ENCODE peak calls at places on chromosomes 4 and X, in eight cellular contexts. One of them, this sample, is unnamed.

GRCh38 chr4:186137193-186137792 is 32.8 kb downstream of the FAM149A start:
- DNase-seq in esophagus squamous epithelium: no peak
- DNase-seq in CD8-positive, alpha-beta T cell: no peak
- DNase-seq in suprapubic skin: no peak
- DNase-seq in upper lobe of right lung: no peak
- DNase-seq in kidney: no peak
- DNase-seq in NB4: peak
- DNase-seq in gastrocnemius medialis: no peak
- DNase-seq in this sample: no peak

GRCh38 chrX:120238947-120239346 is 11.7 kb upstream of the ZBTB33 start:
- DNase-seq in esophagus squamous epithelium: no peak
- DNase-seq in CD8-positive, alpha-beta T cell: no peak
- DNase-seq in suprapubic skin: no peak
- DNase-seq in upper lobe of right lung: no peak
- DNase-seq in kidney: no peak
- DNase-seq in NB4: no peak
- DNase-seq in gastrocnemius medialis: no peak
- DNase-seq in this sample: no peak

GRCh38 chr4:71607780-71608673 is 175.9 kb downstream of the GC start:
- DNase-seq in esophagus squamous epithelium: no peak
- DNase-seq in CD8-positive, alpha-beta T cell: no peak
- DNase-seq in suprapubic skin: no peak
- DNase-seq in upper lobe of right lung: no peak
- DNase-seq in kidney: no peak
- DNase-seq in NB4: no peak
- DNase-seq in gastrocnemius medialis: no peak
- DNase-seq in this sample: no peak

GRCh38 chrX:137945470-137945869 is 379.5 kb downstream of the ZIC3 start:
- DNase-seq in esophagus squamous epithelium: no peak
- DNase-seq in CD8-positive, alpha-beta T cell: no peak
- DNase-seq in suprapubic skin: no peak
- DNase-seq in upper lobe of right lung: no peak
- DNase-seq in kidney: no peak
- DNase-seq in NB4: no peak
- DNase-seq in gastrocnemius medialis: no peak
- DNase-seq in this sample: no peak

GRCh38 chrX:45200741-45201234 is at the start of gene DIPK2B:
- DNase-seq in esophagus squamous epithelium: no peak
- DNase-seq in CD8-positive, alpha-beta T cell: no peak
- DNase-seq in suprapubic skin: no peak
- DNase-seq in upper lobe of right lung: no peak
- DNase-seq in kidney: peak
- DNase-seq in NB4: no peak
- DNase-seq in gastrocnemius medialis: no peak
- DNase-seq in this sample: no peak

GRCh38 chr4:67928547-67928946 is 34.7 kb downstream of the TMPRSS11A start:
- DNase-seq in esophagus squamous epithelium: no peak
- DNase-seq in CD8-positive, alpha-beta T cell: no peak
- DNase-seq in suprapubic skin: no peak
- DNase-seq in upper lobe of right lung: no peak
- DNase-seq in kidney: no peak
- DNase-seq in NB4: peak
- DNase-seq in gastrocnemius medialis: no peak
- DNase-seq in this sample: no peak

GRCh38 chrX:149683966-149684730 is 27.7 kb upstream of the MAGEA11 start:
- DNase-seq in esophagus squamous epithelium: no peak
- DNase-seq in CD8-positive, alpha-beta T cell: no peak
- DNase-seq in suprapubic skin: no peak
- DNase-seq in upper lobe of right lung: no peak
- DNase-seq in kidney: no peak
- DNase-seq in NB4: no peak
- DNase-seq in gastrocnemius medialis: no peak
- DNase-seq in this sample: no peak

GRCh38 chr4:30586850-30587249 is 133.3 kb upstream of the PCDH7 start:
- DNase-seq in esophagus squamous epithelium: no peak
- DNase-seq in CD8-positive, alpha-beta T cell: no peak
- DNase-seq in suprapubic skin: no peak
- DNase-seq in upper lobe of right lung: peak
- DNase-seq in kidney: peak
- DNase-seq in NB4: no peak
- DNase-seq in gastrocnemius medialis: no peak
- DNase-seq in this sample: no peak

GRCh38 chrX:45850775-45851433 is 650.2 kb upstream of the DIPK2B start:
- DNase-seq in esophagus squamous epithelium: no peak
- DNase-seq in CD8-positive, alpha-beta T cell: no peak
- DNase-seq in suprapubic skin: no peak
- DNase-seq in upper lobe of right lung: peak
- DNase-seq in kidney: no peak
- DNase-seq in NB4: peak
- DNase-seq in gastrocnemius medialis: no peak
- DNase-seq in this sample: no peak

GRCh38 chr4:2843909-2844584 is 403 bp downstream of the ADD1 start:
- DNase-seq in esophagus squamous epithelium: no peak
- DNase-seq in CD8-positive, alpha-beta T cell: no peak
- DNase-seq in suprapubic skin: peak
- DNase-seq in upper lobe of right lung: peak
- DNase-seq in kidney: peak
- DNase-seq in NB4: peak
- DNase-seq in gastrocnemius medialis: peak
- DNase-seq in this sample: no peak

GRCh38 chr4:119151161-119151560 is 15.5 kb downstream of the MYOZ2 start:
- DNase-seq in esophagus squamous epithelium: no peak
- DNase-seq in CD8-positive, alpha-beta T cell: no peak
- DNase-seq in suprapubic skin: no peak
- DNase-seq in upper lobe of right lung: no peak
- DNase-seq in kidney: no peak
- DNase-seq in NB4: no peak
- DNase-seq in gastrocnemius medialis: no peak
- DNase-seq in this sample: no peak

GRCh38 chr4:171846232-171846631 is 33.0 kb downstream of the GALNTL6 start:
- DNase-seq in esophagus squamous epithelium: no peak
- DNase-seq in CD8-positive, alpha-beta T cell: no peak
- DNase-seq in suprapubic skin: no peak
- DNase-seq in upper lobe of right lung: no peak
- DNase-seq in kidney: no peak
- DNase-seq in NB4: peak
- DNase-seq in gastrocnemius medialis: no peak
- DNase-seq in this sample: no peak

GRCh38 chr4:95898226-95898625 is 58.3 kb downstream of the PDHA2 start:
- DNase-seq in esophagus squamous epithelium: no peak
- DNase-seq in CD8-positive, alpha-beta T cell: no peak
- DNase-seq in suprapubic skin: no peak
- DNase-seq in upper lobe of right lung: no peak
- DNase-seq in kidney: no peak
- DNase-seq in NB4: peak
- DNase-seq in gastrocnemius medialis: no peak
- DNase-seq in this sample: no peak

DNA sequence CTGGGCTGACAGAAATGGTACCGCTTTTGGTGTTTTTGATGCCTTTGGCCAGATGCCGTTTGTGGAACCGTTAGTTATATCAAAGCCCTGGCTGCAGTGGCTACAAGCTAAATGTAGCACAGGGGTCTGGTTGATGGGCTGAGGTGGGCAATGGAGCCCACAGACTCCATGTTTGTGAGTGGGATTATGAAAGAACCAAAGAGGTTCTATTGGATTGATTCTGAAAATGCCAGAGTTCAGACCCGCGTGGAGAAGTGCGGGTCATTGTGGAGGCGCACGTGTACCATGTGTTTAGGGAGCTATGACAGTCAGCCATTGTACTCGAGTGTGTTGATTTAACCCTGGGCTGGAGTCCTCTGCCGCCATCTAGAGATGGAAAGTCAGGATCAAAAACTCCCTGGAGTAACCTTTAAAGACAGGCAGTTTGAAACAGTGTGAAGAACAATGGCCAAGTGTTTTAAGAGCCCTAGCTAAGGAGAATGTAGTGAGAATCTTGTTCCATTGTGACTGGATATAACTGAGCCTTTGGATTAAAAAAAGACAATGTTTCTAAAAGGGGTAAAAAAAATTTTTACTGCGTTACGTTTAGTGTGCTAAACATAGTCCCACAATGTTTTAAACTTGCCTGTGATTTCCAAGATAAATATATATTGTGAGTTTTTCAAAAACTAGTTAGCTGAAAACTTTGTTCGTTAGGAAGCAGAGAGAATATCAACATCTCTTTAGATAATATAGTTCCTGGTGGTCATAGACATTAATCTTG is 12.7 kb downstream of the ART3 start:
- DNase-seq in esophagus squamous epithelium: no peak
- DNase-seq in CD8-positive, alpha-beta T cell: no peak
- DNase-seq in suprapubic skin: no peak
- DNase-seq in upper lobe of right lung: no peak
- DNase-seq in kidney: peak
- DNase-seq in NB4: peak
- DNase-seq in gastrocnemius medialis: peak
- DNase-seq in this sample: no peak
- TF ChIP-seq CTCF in esophagus squamous epithelium: no peak
- TF ChIP-seq CTCF in CD8-positive, alpha-beta T cell: no peak
- TF ChIP-seq CTCF in suprapubic skin: peak
- TF ChIP-seq CTCF in upper lobe of right lung: peak
- TF ChIP-seq CTCF in kidney: peak
- TF ChIP-seq CTCF in NB4: peak
- TF ChIP-seq CTCF in gastrocnemius medialis: peak
- TF ChIP-seq CTCF in this sample: peak

GRCh38 chrX:30887288-30887687 is 1.8 kb downstream of the TAB3 start:
- DNase-seq in esophagus squamous epithelium: no peak
- DNase-seq in CD8-positive, alpha-beta T cell: no peak
- DNase-seq in suprapubic skin: no peak
- DNase-seq in upper lobe of right lung: no peak
- DNase-seq in kidney: no peak
- DNase-seq in NB4: no peak
- DNase-seq in gastrocnemius medialis: no peak
- DNase-seq in this sample: no peak

GRCh38 chrX:30888526-30889146 is 418 bp downstream of the TAB3 start:
- DNase-seq in esophagus squamous epithelium: no peak
- DNase-seq in CD8-positive, alpha-beta T cell: peak
- DNase-seq in suprapubic skin: peak
- DNase-seq in upper lobe of right lung: no peak
- DNase-seq in kidney: no peak
- DNase-seq in NB4: no peak
- DNase-seq in gastrocnemius medialis: no peak
- DNase-seq in this sample: no peak

GRCh38 chrX:30889147-30890125 is at the start of gene TAB3:
- DNase-seq in esophagus squamous epithelium: peak
- DNase-seq in CD8-positive, alpha-beta T cell: peak
- DNase-seq in suprapubic skin: peak
- DNase-seq in upper lobe of right lung: peak
- DNase-seq in kidney: peak
- DNase-seq in NB4: peak
- DNase-seq in gastrocnemius medialis: peak
- DNase-seq in this sample: peak

GRCh38 chrX:30885136-30885535 is 3.9 kb downstream of the TAB3 start:
- DNase-seq in esophagus squamous epithelium: no peak
- DNase-seq in CD8-positive, alpha-beta T cell: no peak
- DNase-seq in suprapubic skin: no peak
- DNase-seq in upper lobe of right lung: no peak
- DNase-seq in kidney: no peak
- DNase-seq in NB4: no peak
- DNase-seq in gastrocnemius medialis: no peak
- DNase-seq in this sample: no peak

GRCh38 chrX:30887721-30888120 is 1.3 kb downstream of the TAB3 start:
- DNase-seq in esophagus squamous epithelium: no peak
- DNase-seq in CD8-positive, alpha-beta T cell: no peak
- DNase-seq in suprapubic skin: no peak
- DNase-seq in upper lobe of right lung: no peak
- DNase-seq in kidney: no peak
- DNase-seq in NB4: no peak
- DNase-seq in gastrocnemius medialis: no peak
- DNase-seq in this sample: no peak
- H3K4me3 ChIP-seq in esophagus squamous epithelium: peak
- H3K4me3 ChIP-seq in CD8-positive, alpha-beta T cell: no peak
- H3K4me3 ChIP-seq in suprapubic skin: peak
- H3K4me3 ChIP-seq in upper lobe of right lung: peak
- H3K4me3 ChIP-seq in kidney: peak
- H3K4me3 ChIP-seq in NB4: peak
- H3K4me3 ChIP-seq in gastrocnemius medialis: no peak
- H3K4me3 ChIP-seq in this sample: no peak

GRCh38 chrX:54788446-54788845 is 9.6 kb downstream of the ITIH6 start:
- DNase-seq in esophagus squamous epithelium: no peak
- DNase-seq in CD8-positive, alpha-beta T cell: no peak
- DNase-seq in suprapubic skin: no peak
- DNase-seq in upper lobe of right lung: no peak
- DNase-seq in kidney: no peak
- DNase-seq in NB4: no peak
- DNase-seq in gastrocnemius medialis: no peak
- DNase-seq in this sample: no peak

GRCh38 chrX:54785901-54786300 is 12.2 kb downstream of the ITIH6 start:
- DNase-seq in esophagus squamous epithelium: no peak
- DNase-seq in CD8-positive, alpha-beta T cell: no peak
- DNase-seq in suprapubic skin: no peak
- DNase-seq in upper lobe of right lung: no peak
- DNase-seq in kidney: no peak
- DNase-seq in NB4: peak
- DNase-seq in gastrocnemius medialis: no peak
- DNase-seq in this sample: no peak

GRCh38 chrX:54786972-54787371 is 11.1 kb downstream of the ITIH6 start:
- DNase-seq in esophagus squamous epithelium: no peak
- DNase-seq in CD8-positive, alpha-beta T cell: no peak
- DNase-seq in suprapubic skin: no peak
- DNase-seq in upper lobe of right lung: no peak
- DNase-seq in kidney: no peak
- DNase-seq in NB4: peak
- DNase-seq in gastrocnemius medialis: no peak
- DNase-seq in this sample: no peak
- TF ChIP-seq CTCF in esophagus squamous epithelium: no peak
- TF ChIP-seq CTCF in CD8-positive, alpha-beta T cell: peak
- TF ChIP-seq CTCF in suprapubic skin: no peak
- TF ChIP-seq CTCF in upper lobe of right lung: peak
- TF ChIP-seq CTCF in kidney: no peak
- TF ChIP-seq CTCF in NB4: peak
- TF ChIP-seq CTCF in gastrocnemius medialis: peak
- TF ChIP-seq CTCF in this sample: no peak

GRCh38 chr4:65665951-65666523 is 4.3 kb downstream of the EPHA5 start:
- DNase-seq in esophagus squamous epithelium: no peak
- DNase-seq in CD8-positive, alpha-beta T cell: no peak
- DNase-seq in suprapubic skin: no peak
- DNase-seq in upper lobe of right lung: no peak
- DNase-seq in kidney: no peak
- DNase-seq in NB4: no peak
- DNase-seq in gastrocnemius medialis: no peak
- DNase-seq in this sample: no peak

GRCh38 chr4:65669981-65670330 is 333 bp downstream of the EPHA5 start:
- DNase-seq in esophagus squamous epithelium: no peak
- DNase-seq in CD8-positive, alpha-beta T cell: no peak
- DNase-seq in suprapubic skin: no peak
- DNase-seq in upper lobe of right lung: no peak
- DNase-seq in kidney: no peak
- DNase-seq in NB4: no peak
- DNase-seq in gastrocnemius medialis: no peak
- DNase-seq in this sample: no peak

GRCh38 chr4:65669008-65669971 is 999 bp downstream of the EPHA5 start:
- DNase-seq in esophagus squamous epithelium: no peak
- DNase-seq in CD8-positive, alpha-beta T cell: no peak
- DNase-seq in suprapubic skin: peak
- DNase-seq in upper lobe of right lung: peak
- DNase-seq in kidney: peak
- DNase-seq in NB4: no peak
- DNase-seq in gastrocnemius medialis: no peak
- DNase-seq in this sample: no peak

GRCh38 chr4:65670331-65671031 is at the start of gene EPHA5:
- DNase-seq in esophagus squamous epithelium: no peak
- DNase-seq in CD8-positive, alpha-beta T cell: no peak
- DNase-seq in suprapubic skin: peak
- DNase-seq in upper lobe of right lung: peak
- DNase-seq in kidney: peak
- DNase-seq in NB4: no peak
- DNase-seq in gastrocnemius medialis: no peak
- DNase-seq in this sample: peak

GRCh38 chr4:65668201-65669007 is 1.9 kb downstream of the EPHA5 start:
- DNase-seq in esophagus squamous epithelium: no peak
- DNase-seq in CD8-positive, alpha-beta T cell: no peak
- DNase-seq in suprapubic skin: peak
- DNase-seq in upper lobe of right lung: peak
- DNase-seq in kidney: peak
- DNase-seq in NB4: no peak
- DNase-seq in gastrocnemius medialis: no peak
- DNase-seq in this sample: no peak
- H3K4me3 ChIP-seq in esophagus squamous epithelium: peak
- H3K4me3 ChIP-seq in CD8-positive, alpha-beta T cell: no peak
- H3K4me3 ChIP-seq in suprapubic skin: peak
- H3K4me3 ChIP-seq in upper lobe of right lung: peak
- H3K4me3 ChIP-seq in kidney: peak
- H3K4me3 ChIP-seq in NB4: no peak
- H3K4me3 ChIP-seq in gastrocnemius medialis: peak
- H3K4me3 ChIP-seq in this sample: peak

This sample was measured in AG09309.